ENCODE peak calls at places on chromosomes 4 and X, in four cellular contexts. G is IMR-90, V is uterus, M is tibial nerve. R is an unnamed sample. For H3K4me1, the result is how much of the 10 kb centered on the place peaks cover.

GRCh38 chr4:11404431-11404830 is 24.3 kb downstream of the HS3ST1 start:
- DNase-seq in G (no peak), V (no peak), M (no peak), R (no peak)

GRCh38 chr4:139841464-139842195 is 176.0 kb downstream of the MGST2 start:
- DNase-seq in G (no peak), V (no peak), M (no peak), R (no peak)

GRCh38 chr4:174228988-174229387 is 54.5 kb downstream of the FBXO8 start:
- DNase-seq in G (no peak), V (no peak), M (no peak), R (no peak)

GRCh38 chr4:1635452-1635851 is 48.7 kb downstream of the FAM53A start:
- DNase-seq in G (no peak), V (no peak), M (no peak), R (no peak)

GRCh38 chr4:25694466-25694865 is 38.8 kb downstream of the SLC34A2 start:
- DNase-seq in G (peak), V (no peak), M (no peak), R (no peak)

GRCh38 chrX:150038977-150039599 is 100.8 kb upstream of the EOLA2 start:
- DNase-seq in G (peak), V (no peak), M (no peak), R (no peak)

GRCh38 chrX:16664059-16664458 is 14.1 kb downstream of the S100G start:
- DNase-seq in G (peak), V (no peak), M (no peak), R (no peak)

GRCh38 chrX:45622538-45622937 is 421.9 kb upstream of the DIPK2B start:
- DNase-seq in G (peak), V (no peak), M (no peak), R (no peak)

GRCh38 chr4:126375462-126376054 is 1060.8 kb downstream of the FAT4 start:
- DNase-seq in G (no peak), V (no peak), M (no peak), R (no peak)

GRCh38 chr4:83207497-83208105 is 77.0 kb downstream of the COQ2 start:
- DNase-seq in G (peak), V (no peak), M (no peak), R (no peak)

GRCh38 chr4:160009656-160010493 is 907.0 kb downstream of the RAPGEF2 start:
- DNase-seq in G (no peak), V (no peak), M (peak), R (no peak)

GRCh38 chr4:136812100-136812880 is 720.0 kb downstream of the PCDH18 start:
- DNase-seq in G (no peak), V (no peak), M (no peak), R (peak)

GRCh38 chr4:169383724-169384123 is 113.0 kb upstream of the SH3RF1 start:
- DNase-seq in G (peak), V (no peak), M (no peak), R (no peak)

GRCh38 chr4:8130346-8131066 is 28.1 kb downstream of the ABLIM2 start:
- DNase-seq in G (no peak), V (no peak), M (no peak), R (no peak)

GRCh38 chr4:36111180-36111579 is 133.1 kb downstream of the ARAP2 start:
- DNase-seq in G (peak), V (no peak), M (no peak), R (no peak)

GRCh38 chrX:118552501-118552900 is 56.9 kb downstream of the DOCK11 start:
- DNase-seq in G (peak), V (no peak), M (no peak), R (no peak)

GRCh38 chrX:119693996-119694451 is 1.1 kb upstream of the SEPTIN6 start:
- DNase-seq in G (no peak), V (no peak), M (no peak), R (no peak)

GRCh38 chrX:69277961-69278795 is 112.9 kb upstream of the PJA1 start:
- DNase-seq in G (no peak), V (no peak), M (no peak), R (no peak)

GRCh38 chr4:107824367-107825071 is at the start of gene SGMS2:
- DNase-seq in G (peak), V (peak), M (peak), R (peak)

GRCh38 chr4:78584863-78585576 is 33.5 kb downstream of the ANXA3 start:
- DNase-seq in G (peak), V (no peak), M (no peak), R (no peak)

GRCh38 chr4:2500547-2500946 is 31.6 kb downstream of the RNF4 start:
- DNase-seq in G (peak), V (no peak), M (no peak), R (no peak)

GRCh38 chr4:6568689-6569332 is 6.2 kb upstream of the MAN2B2 start:
- DNase-seq in G (peak), V (no peak), M (no peak), R (peak)

GRCh38 chr4:54099959-54100606 is at the start of gene GSX2:
- DNase-seq in G (no peak), V (peak), M (no peak), R (peak)

GRCh38 chr4:101961144-101961543 is 170.6 kb downstream of the BANK1 start:
- DNase-seq in G (no peak), V (no peak), M (no peak), R (no peak)

GRCh38 chr4:83074086-83074704 is 39.2 kb downstream of the COPS4 start:
- DNase-seq in G (peak), V (no peak), M (no peak), R (no peak)

GRCh38 chr4:147753047-147753446 is 21.2 kb downstream of the ARHGAP10 start:
- DNase-seq in G (no peak), V (no peak), M (no peak), R (no peak)

GRCh38 chr4:147755567-147756295 is 23.8 kb downstream of the ARHGAP10 start:
- DNase-seq in G (peak), V (no peak), M (no peak), R (no peak)

GRCh38 chr4:147749811-147750321 is 18.0 kb downstream of the ARHGAP10 start:
- DNase-seq in G (no peak), V (no peak), M (no peak), R (no peak)

GRCh38 chr4:147756417-147756816 is 24.5 kb downstream of the ARHGAP10 start:
- DNase-seq in G (no peak), V (no peak), M (no peak), R (no peak)

GRCh38 chr4:147754037-147754445 is 22.2 kb downstream of the ARHGAP10 start:
- DNase-seq in G (peak), V (no peak), M (no peak), R (no peak)
- H3K4me1 ChIP-seq in G (under half), V (under half), M (under half), R (under half)

GRCh38 chr4:112939901-112940300 is 109.6 kb upstream of the ANK2 start:
- DNase-seq in G (no peak), V (no peak), M (no peak), R (no peak)

GRCh38 chr4:112940364-112940763 is 109.1 kb upstream of the ANK2 start:
- DNase-seq in G (no peak), V (no peak), M (no peak), R (no peak)

GRCh38 chr4:112938461-112939058 is 110.9 kb upstream of the ANK2 start:
- DNase-seq in G (peak), V (no peak), M (no peak), R (no peak)

GRCh38 chr4:112944006-112944405 is 105.4 kb upstream of the ANK2 start:
- DNase-seq in G (no peak), V (no peak), M (no peak), R (no peak)

DNA sequence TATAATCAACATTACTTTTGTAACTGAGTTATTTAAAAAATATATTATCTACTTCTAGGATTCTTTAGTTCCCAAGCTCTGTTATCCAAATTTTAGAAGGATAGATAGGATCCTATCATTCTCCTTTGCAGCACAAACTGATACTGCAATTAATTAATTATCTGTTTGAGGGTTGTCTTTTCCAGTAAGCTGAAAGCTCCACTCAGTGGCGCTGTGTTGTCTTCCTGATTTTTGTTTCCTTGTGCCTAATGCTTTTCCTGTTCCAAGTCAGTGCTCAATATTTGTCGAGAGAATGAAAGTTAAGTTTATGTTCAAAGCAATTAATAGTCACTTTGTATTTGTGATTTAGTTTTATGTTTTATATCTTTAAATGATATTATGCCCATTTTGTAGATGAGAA is 107.4 kb upstream of the ANK2 start:
- DNase-seq in G (no peak), V (no peak), M (no peak), R (no peak)
- H3K4me3 ChIP-seq in G (no peak), V (no peak), M (no peak), R (no peak)

DNA sequence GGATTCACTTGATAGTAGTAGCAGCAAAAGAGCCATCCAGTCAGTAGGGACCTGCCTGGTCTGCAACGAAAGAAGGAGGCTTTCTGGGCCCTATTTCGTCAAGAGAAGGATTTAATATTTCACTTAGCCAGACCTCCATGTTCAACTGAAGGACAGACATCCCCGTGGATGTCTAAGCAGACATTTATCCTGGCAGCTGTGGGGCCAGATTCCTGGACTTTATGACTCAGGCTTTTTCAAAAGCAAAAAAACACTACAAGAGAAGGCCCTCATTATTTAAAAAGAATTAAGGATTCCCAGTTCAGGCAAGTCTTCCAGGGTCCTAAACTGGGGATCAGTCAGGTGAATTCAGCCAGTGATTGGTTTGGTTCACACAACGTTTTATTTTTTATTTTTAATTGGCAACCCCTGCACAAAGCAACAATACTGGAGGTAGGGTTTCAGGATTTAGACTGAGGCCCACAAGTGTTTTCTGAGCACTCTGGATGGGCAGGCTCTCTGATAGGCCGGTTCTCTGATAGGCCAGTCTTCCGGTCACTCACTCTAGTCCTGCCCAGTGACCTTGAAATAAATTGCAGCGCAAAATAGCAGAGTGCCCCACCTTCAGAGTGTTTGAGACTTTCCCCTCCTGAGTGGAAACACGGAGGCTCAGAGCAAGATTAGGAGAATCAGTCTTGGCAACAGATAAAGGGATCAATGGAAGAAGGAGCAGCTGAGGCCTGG is 88.7 kb upstream of the TSPAN5 start:
- DNase-seq in G (peak), V (no peak), M (no peak), R (no peak)
- H3K27ac ChIP-seq in G (no peak), V (no peak), M (no peak), R (no peak)

GRCh38 chr4:61828960-61829359 is 628.8 kb downstream of the ADGRL3 start:
- DNase-seq in G (no peak), V (no peak), M (no peak), R (no peak)

GRCh38 chr4:61827907-61828328 is 627.8 kb downstream of the ADGRL3 start:
- DNase-seq in G (no peak), V (no peak), M (no peak), R (no peak)

GRCh38 chr4:61837395-61837794 is 637.3 kb downstream of the ADGRL3 start:
- DNase-seq in G (no peak), V (no peak), M (no peak), R (no peak)

DNA sequence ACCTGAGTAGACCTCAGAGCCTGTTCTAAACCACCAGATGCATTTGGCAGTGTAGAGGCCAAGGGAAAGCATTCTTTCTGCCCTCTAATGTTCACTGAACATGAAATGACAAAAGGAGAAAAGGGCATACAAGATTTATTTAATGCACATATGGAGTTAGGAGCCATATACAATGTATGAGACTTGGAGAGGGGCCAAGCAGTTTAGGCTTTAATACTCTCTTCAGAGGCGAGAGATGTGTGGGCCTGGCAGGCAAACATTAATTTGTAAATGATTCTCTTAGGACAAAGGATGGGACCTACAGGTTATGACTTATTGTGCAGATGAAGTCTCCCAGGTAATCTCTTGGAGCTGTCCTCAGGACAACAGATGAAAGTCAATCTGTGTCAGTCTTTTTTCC is 631.9 kb downstream of the ADGRL3 start:
- DNase-seq in G (no peak), V (no peak), M (no peak), R (no peak)
- H3K4me1 ChIP-seq in G (under half), V (under half), M (under half), R (under half)